ENCODE peak calls at places on chromosomes 1 and 21, in ten cellular contexts. One of them, this sample, is unnamed.

GRCh38 chr1:203996126-203996525 is 76.8 kb upstream of the SOX13 start:
- DNase-seq in substantia nigra: peak
- DNase-seq in thoracic aorta: no peak
- DNase-seq in activated CD4-positive, alpha-beta T cell treated with anti-CD3 and anti-CD28 coated beads for 48 hours: no peak
- DNase-seq in DMS53: peak
- DNase-seq in NCI-H1930: peak
- DNase-seq in T-helper 9 cell: no peak
- DNase-seq in HepG2: peak
- DNase-seq in RWPE1: no peak
- DNase-seq in activated T-helper 1 cell treated with Interleukin-2 at 50 U/mL for 16 hours: no peak
- DNase-seq in this sample: peak

GRCh38 chr1:20702416-20702815 is 15.4 kb downstream of the KIF17 start:
- DNase-seq in substantia nigra: no peak
- DNase-seq in thoracic aorta: no peak
- DNase-seq in activated CD4-positive, alpha-beta T cell treated with anti-CD3 and anti-CD28 coated beads for 48 hours: no peak
- DNase-seq in DMS53: peak
- DNase-seq in NCI-H1930: no peak
- DNase-seq in T-helper 9 cell: no peak
- DNase-seq in HepG2: no peak
- DNase-seq in RWPE1: no peak
- DNase-seq in activated T-helper 1 cell treated with Interleukin-2 at 50 U/mL for 16 hours: no peak
- DNase-seq in this sample: no peak

GRCh38 chr1:188782220-188782841 is 1695.3 kb downstream of the BRINP3 start:
- DNase-seq in substantia nigra: no peak
- DNase-seq in thoracic aorta: no peak
- DNase-seq in activated CD4-positive, alpha-beta T cell treated with anti-CD3 and anti-CD28 coated beads for 48 hours: no peak
- DNase-seq in DMS53: peak
- DNase-seq in NCI-H1930: peak
- DNase-seq in T-helper 9 cell: no peak
- DNase-seq in HepG2: peak
- DNase-seq in RWPE1: peak
- DNase-seq in activated T-helper 1 cell treated with Interleukin-2 at 50 U/mL for 16 hours: no peak
- DNase-seq in this sample: peak

GRCh38 chr1:226489718-226490440 is 58.7 kb upstream of the STUM start:
- DNase-seq in substantia nigra: no peak
- DNase-seq in thoracic aorta: no peak
- DNase-seq in activated CD4-positive, alpha-beta T cell treated with anti-CD3 and anti-CD28 coated beads for 48 hours: no peak
- DNase-seq in DMS53: no peak
- DNase-seq in NCI-H1930: no peak
- DNase-seq in T-helper 9 cell: no peak
- DNase-seq in HepG2: no peak
- DNase-seq in RWPE1: no peak
- DNase-seq in activated T-helper 1 cell treated with Interleukin-2 at 50 U/mL for 16 hours: no peak
- DNase-seq in this sample: no peak

GRCh38 chr1:60848583-60849188 is 233.7 kb upstream of the NFIA start:
- DNase-seq in substantia nigra: no peak
- DNase-seq in thoracic aorta: no peak
- DNase-seq in activated CD4-positive, alpha-beta T cell treated with anti-CD3 and anti-CD28 coated beads for 48 hours: no peak
- DNase-seq in DMS53: peak
- DNase-seq in NCI-H1930: no peak
- DNase-seq in T-helper 9 cell: no peak
- DNase-seq in HepG2: no peak
- DNase-seq in RWPE1: peak
- DNase-seq in activated T-helper 1 cell treated with Interleukin-2 at 50 U/mL for 16 hours: no peak
- DNase-seq in this sample: no peak

GRCh38 chr21:45640888-45641479 is 2.5 kb upstream of the PCBP3 start:
- DNase-seq in substantia nigra: no peak
- DNase-seq in thoracic aorta: no peak
- DNase-seq in activated CD4-positive, alpha-beta T cell treated with anti-CD3 and anti-CD28 coated beads for 48 hours: no peak
- DNase-seq in DMS53: peak
- DNase-seq in NCI-H1930: no peak
- DNase-seq in T-helper 9 cell: no peak
- DNase-seq in HepG2: no peak
- DNase-seq in RWPE1: peak
- DNase-seq in activated T-helper 1 cell treated with Interleukin-2 at 50 U/mL for 16 hours: no peak
- DNase-seq in this sample: no peak

GRCh38 chr1:152537496-152537895 is 23.2 kb downstream of the CRCT1 start:
- DNase-seq in substantia nigra: no peak
- DNase-seq in thoracic aorta: no peak
- DNase-seq in activated CD4-positive, alpha-beta T cell treated with anti-CD3 and anti-CD28 coated beads for 48 hours: no peak
- DNase-seq in DMS53: no peak
- DNase-seq in NCI-H1930: no peak
- DNase-seq in T-helper 9 cell: no peak
- DNase-seq in HepG2: no peak
- DNase-seq in RWPE1: no peak
- DNase-seq in activated T-helper 1 cell treated with Interleukin-2 at 50 U/mL for 16 hours: no peak
- DNase-seq in this sample: no peak

GRCh38 chr1:29318724-29319123 is 82.4 kb downstream of the PTPRU start:
- DNase-seq in substantia nigra: no peak
- DNase-seq in thoracic aorta: no peak
- DNase-seq in activated CD4-positive, alpha-beta T cell treated with anti-CD3 and anti-CD28 coated beads for 48 hours: no peak
- DNase-seq in DMS53: no peak
- DNase-seq in NCI-H1930: no peak
- DNase-seq in T-helper 9 cell: no peak
- DNase-seq in HepG2: no peak
- DNase-seq in RWPE1: no peak
- DNase-seq in activated T-helper 1 cell treated with Interleukin-2 at 50 U/mL for 16 hours: no peak
- DNase-seq in this sample: no peak

GRCh38 chr1:69269491-69269890 is 298.2 kb upstream of the LRRC7 start:
- DNase-seq in substantia nigra: no peak
- DNase-seq in thoracic aorta: no peak
- DNase-seq in activated CD4-positive, alpha-beta T cell treated with anti-CD3 and anti-CD28 coated beads for 48 hours: no peak
- DNase-seq in DMS53: no peak
- DNase-seq in NCI-H1930: no peak
- DNase-seq in T-helper 9 cell: no peak
- DNase-seq in HepG2: no peak
- DNase-seq in RWPE1: no peak
- DNase-seq in activated T-helper 1 cell treated with Interleukin-2 at 50 U/mL for 16 hours: no peak
- DNase-seq in this sample: no peak

GRCh38 chr1:194658090-194658439 is 1471.7 kb upstream of the B3GALT2 start:
- DNase-seq in substantia nigra: no peak
- DNase-seq in thoracic aorta: no peak
- DNase-seq in activated CD4-positive, alpha-beta T cell treated with anti-CD3 and anti-CD28 coated beads for 48 hours: no peak
- DNase-seq in DMS53: peak
- DNase-seq in NCI-H1930: no peak
- DNase-seq in T-helper 9 cell: no peak
- DNase-seq in HepG2: peak
- DNase-seq in RWPE1: peak
- DNase-seq in activated T-helper 1 cell treated with Interleukin-2 at 50 U/mL for 16 hours: no peak
- DNase-seq in this sample: peak

GRCh38 chr1:21414002-21414401 is 25.9 kb upstream of the NBPF3 start:
- DNase-seq in substantia nigra: no peak
- DNase-seq in thoracic aorta: no peak
- DNase-seq in activated CD4-positive, alpha-beta T cell treated with anti-CD3 and anti-CD28 coated beads for 48 hours: no peak
- DNase-seq in DMS53: no peak
- DNase-seq in NCI-H1930: no peak
- DNase-seq in T-helper 9 cell: no peak
- DNase-seq in HepG2: no peak
- DNase-seq in RWPE1: no peak
- DNase-seq in activated T-helper 1 cell treated with Interleukin-2 at 50 U/mL for 16 hours: no peak
- DNase-seq in this sample: no peak

GRCh38 chr21:16071082-16071481 is 341.3 kb downstream of the USP25 start:
- DNase-seq in substantia nigra: peak
- DNase-seq in thoracic aorta: no peak
- DNase-seq in activated CD4-positive, alpha-beta T cell treated with anti-CD3 and anti-CD28 coated beads for 48 hours: no peak
- DNase-seq in DMS53: no peak
- DNase-seq in NCI-H1930: no peak
- DNase-seq in T-helper 9 cell: no peak
- DNase-seq in HepG2: no peak
- DNase-seq in RWPE1: no peak
- DNase-seq in activated T-helper 1 cell treated with Interleukin-2 at 50 U/mL for 16 hours: no peak
- DNase-seq in this sample: no peak

This sample was measured in COLO829.